ENCODE peak calls at places on chromosomes 7 and 10, in five cellular contexts. J is HCT116, I is GM12878, Q is H1, D is HepG2. T is an unnamed sample.

GRCh38 chr7:112092306-112093090 is 113.7 kb downstream of the DOCK4 start:
- DNase-seq in Q (no peak), I (no peak), J (no peak), D (no peak), T (no peak)

GRCh38 chr10:2620827-2621521 is 446.4 kb upstream of the PFKP start:
- DNase-seq in J (no peak), Q (no peak), I (no peak), D (no peak), T (no peak)

GRCh38 chr10:57579926-57580325 is 687.8 kb downstream of the IPMK start:
- DNase-seq in J (no peak), Q (no peak), D (peak), I (no peak), T (no peak)

GRCh38 chr10:53598914-53599313 is 826.3 kb upstream of the MBL2 start:
- DNase-seq in Q (no peak), D (no peak), J (no peak), I (no peak), T (no peak)

GRCh38 chr10:73095479-73096021 is 1.1 kb downstream of the P4HA1 start:
- DNase-seq in I (no peak), D (peak), Q (no peak), J (no peak), T (peak)

GRCh38 chr10:65194131-65194530 is 1672.9 kb downstream of the REEP3 start:
- DNase-seq in Q (no peak), D (no peak), I (no peak), J (no peak), T (no peak)

GRCh38 chr10:1573334-1573969 is 163.9 kb downstream of the ADARB2 start:
- DNase-seq in Q (no peak), D (no peak), I (no peak), J (no peak), T (no peak)

GRCh38 chr7:76069238-76069638 is 21.3 kb downstream of the MDH2 start:
- DNase-seq in Q (no peak), J (peak), D (no peak), I (no peak), T (peak)

GRCh38 chr7:82021713-82022112 is 251.9 kb upstream of the HGF start:
- DNase-seq in D (no peak), I (no peak), Q (no peak), J (no peak), T (no peak)

GRCh38 chr10:1464866-1465265 is 272.5 kb downstream of the ADARB2 start:
- DNase-seq in J (no peak), D (no peak), Q (no peak), I (no peak), T (no peak)

DNA sequence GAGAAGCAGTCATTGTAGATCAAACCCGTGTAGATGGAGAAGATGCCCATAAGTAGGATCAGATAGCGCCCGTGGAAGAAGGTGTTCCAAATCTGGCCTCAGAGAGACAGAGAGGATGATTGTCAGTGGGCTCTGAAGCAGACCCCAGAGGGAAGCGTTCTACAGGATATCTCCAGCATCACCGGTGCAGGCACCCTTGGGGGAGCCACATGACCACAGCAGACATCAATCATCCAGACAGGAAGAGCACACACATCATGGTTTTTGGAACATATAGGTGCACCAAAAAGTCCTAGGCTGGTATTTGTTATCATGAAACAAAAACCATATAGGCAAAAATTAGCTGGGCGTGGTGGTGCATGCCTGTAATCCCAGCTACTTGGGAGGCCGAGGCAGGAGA is 44.0 kb upstream of the SVOPL start:
- DNase-seq in I (no peak), D (no peak), J (no peak), Q (no peak), T (no peak)
- TF ChIP-seq ATF3 in I (no peak), D (no peak), J (no peak), Q (no peak), T (no peak)

DNA sequence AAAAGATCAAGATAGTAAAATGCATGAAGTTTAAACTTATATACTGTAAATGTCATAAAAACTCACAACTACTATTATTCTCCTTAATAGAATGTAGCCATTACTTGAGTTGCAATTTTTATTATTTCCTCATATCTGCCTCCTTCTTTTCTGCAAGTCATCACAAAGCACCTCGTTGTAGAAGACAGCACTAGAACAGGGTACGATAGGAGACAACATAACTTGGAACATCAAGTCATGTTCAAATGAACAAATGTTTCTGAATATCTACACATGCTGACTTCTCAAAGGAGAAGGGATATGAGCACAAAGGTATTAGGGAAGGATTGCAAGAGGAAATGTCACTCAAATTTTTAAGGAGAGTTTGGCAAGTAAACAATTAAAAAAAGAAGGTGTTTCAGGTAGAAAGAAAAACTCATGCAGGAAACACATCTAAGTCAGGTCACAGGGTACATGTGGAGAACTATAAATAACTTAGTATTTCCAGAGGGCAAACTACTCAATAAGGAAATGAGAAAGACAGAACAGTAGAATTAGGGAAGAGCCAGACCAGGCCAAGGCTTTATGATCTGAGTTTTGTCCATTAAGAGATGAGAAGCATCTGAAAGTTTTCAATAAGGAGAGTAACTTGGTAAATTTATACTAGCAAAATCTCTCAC is 186.7 kb downstream of the CRPPA start:
- DNase-seq in J (no peak), D (no peak), Q (no peak), I (no peak), T (peak)
- TF ChIP-seq YY1 in J (no peak), D (no peak), Q (no peak), I (no peak), T (no peak)

GRCh38 chr7:123041085-123041484 is 45.6 kb upstream of the TAS2R16 start:
- DNase-seq in I (no peak), D (no peak), Q (no peak), J (no peak), T (no peak)
- TF ChIP-seq CTCF in I (no peak), D (no peak), Q (no peak), J (no peak), T (no peak)

GRCh38 chr7:128459394-128459878 is 3.8 kb downstream of the HILPDA start:
- DNase-seq in I (peak), D (peak), J (peak), Q (peak), T (peak)
- TF ChIP-seq ATF3 in I (no peak), D (no peak), J (no peak), Q (no peak), T (no peak)

DNA sequence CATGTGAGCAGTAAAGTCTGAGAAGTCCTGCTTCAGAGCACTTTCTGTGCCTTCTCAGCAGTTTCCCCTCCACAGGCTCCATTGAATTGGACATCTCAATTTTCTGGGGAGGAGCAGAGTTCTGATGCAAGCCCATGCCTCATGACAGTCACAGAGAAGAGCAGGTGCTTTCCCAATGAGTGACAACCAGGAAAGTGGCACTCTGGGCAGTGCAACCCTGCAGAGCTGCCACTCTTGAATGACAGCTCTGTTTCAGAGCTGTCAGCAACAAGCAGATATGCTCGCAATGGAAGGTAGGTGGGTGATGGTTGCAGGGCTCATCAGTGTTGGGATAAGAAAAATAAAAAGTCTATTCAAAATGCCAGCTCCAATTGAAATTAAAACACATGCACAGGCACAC is 50.6 kb downstream of the C10orf67 start:
- DNase-seq in J (no peak), D (no peak), I (no peak), Q (no peak), T (no peak)
- TF ChIP-seq YY1 in J (no peak), D (no peak), I (no peak), Q (no peak), T (no peak)

GRCh38 chr7:117873056-117873932 is at the start of gene CTTNBP2:
- DNase-seq in J (peak), I (no peak), Q (peak), D (no peak), T (no peak)

GRCh38 chr7:117873933-117874530 is 791 bp upstream of the CTTNBP2 start:
- DNase-seq in J (no peak), Q (no peak), D (no peak), I (no peak), T (no peak)

GRCh38 chr7:117872565-117873055 is 631 bp downstream of the CTTNBP2 start:
- DNase-seq in J (peak), D (no peak), I (no peak), Q (peak), T (no peak)

GRCh38 chr7:117871778-117872538 is 1.3 kb downstream of the CTTNBP2 start:
- DNase-seq in D (no peak), I (no peak), Q (peak), J (no peak), T (no peak)

GRCh38 chr7:117875566-117875965 is 2.3 kb upstream of the CTTNBP2 start:
- DNase-seq in D (no peak), I (no peak), Q (no peak), J (peak), T (no peak)
- TF ChIP-seq CTCF in D (no peak), I (no peak), Q (peak), J (peak), T (no peak)

GRCh38 chr10:71964669-71965515 is 697 bp downstream of the CHST3 start:
- DNase-seq in Q (peak), J (no peak), D (no peak), I (no peak), T (no peak)

GRCh38 chr10:71963351-71963755 is 842 bp upstream of the CHST3 start:
- DNase-seq in I (no peak), Q (peak), D (no peak), J (no peak), T (no peak)

GRCh38 chr10:71962915-71963314 is 1.3 kb upstream of the CHST3 start:
- DNase-seq in D (no peak), Q (no peak), I (no peak), J (no peak), T (no peak)

GRCh38 chr10:71965623-71966022 is 1.4 kb downstream of the CHST3 start:
- DNase-seq in Q (no peak), I (no peak), D (no peak), J (no peak), T (no peak)

DNA sequence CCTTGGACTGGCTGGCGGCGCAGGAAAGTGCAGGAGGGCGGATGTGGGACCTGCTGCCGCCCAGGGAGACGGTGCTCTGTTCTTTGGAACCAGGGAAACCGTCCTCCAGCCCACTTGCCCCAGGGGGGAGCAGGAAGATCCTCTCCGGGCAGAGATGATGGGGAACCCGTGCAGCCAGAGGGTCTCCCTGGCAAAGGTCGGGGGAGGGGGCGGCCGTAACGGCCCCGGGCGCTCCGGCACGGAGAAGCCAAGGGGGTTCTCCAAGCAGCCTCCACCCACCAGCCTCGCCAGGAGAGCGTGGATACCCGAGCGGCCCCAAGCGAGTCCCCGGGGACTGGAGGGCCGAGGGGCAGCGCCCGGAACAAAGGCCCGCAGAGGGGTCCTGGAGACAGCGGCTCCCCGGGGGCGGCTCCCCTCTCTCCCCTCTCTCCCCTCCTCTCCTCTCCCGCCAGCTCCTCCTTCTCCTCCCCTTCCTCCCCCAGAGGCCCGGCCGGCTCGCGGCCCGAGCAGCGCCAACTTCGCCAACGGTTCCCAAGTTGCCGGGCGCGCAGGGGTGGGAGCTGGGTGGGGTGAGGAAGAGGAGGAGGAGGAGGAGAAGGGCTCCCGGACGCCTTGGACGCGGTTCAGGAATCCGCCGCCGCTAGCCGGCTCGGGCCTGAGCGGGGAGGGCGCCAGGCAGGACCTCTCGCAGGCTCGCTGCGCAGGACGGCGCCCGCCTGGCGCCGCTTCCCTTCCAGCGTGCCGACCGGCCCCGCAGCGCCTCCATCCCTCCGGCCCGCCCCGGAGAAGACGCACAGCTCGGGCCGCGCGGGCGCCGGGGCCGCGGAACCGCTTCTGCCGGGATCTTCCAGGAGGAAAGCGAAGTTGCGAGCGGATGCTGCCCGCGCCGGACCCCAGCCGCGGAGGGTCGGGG is at the start of gene CHST3:
- DNase-seq in D (no peak), J (no peak), I (no peak), Q (peak), T (no peak)
- TF ChIP-seq ATF3 in D (no peak), J (no peak), I (no peak), Q (no peak), T (no peak)

GRCh38 chr10:77550378-77550777 is 87.2 kb downstream of the KCNMA1 start:
- DNase-seq in J (no peak), I (no peak), Q (no peak), D (no peak), T (no peak)
- TF ChIP-seq YY1 in J (no peak), I (no peak), Q (no peak), D (no peak), T (no peak)

GRCh38 chr10:83222832-83223742 is 916.2 kb upstream of the GHITM start:
- DNase-seq in I (no peak), D (no peak), J (no peak), Q (peak), T (no peak)
- TF ChIP-seq CTCF in I (no peak), D (no peak), J (no peak), Q (no peak), T (no peak)

GRCh38 chr7:5422324-5423271 is 1.0 kb downstream of the TNRC18 start:
- DNase-seq in I (no peak), J (no peak), Q (peak), D (peak), T (peak)

GRCh38 chr7:5421626-5422323 is 1.9 kb downstream of the TNRC18 start:
- DNase-seq in J (no peak), I (no peak), Q (no peak), D (peak), T (peak)

GRCh38 chr7:5424689-5425506 is 1.3 kb upstream of the TNRC18 start:
- DNase-seq in Q (no peak), J (no peak), I (no peak), D (peak), T (peak)

GRCh38 chr7:5423844-5424688 is 432 bp upstream of the TNRC18 start:
- DNase-seq in J (peak), Q (peak), D (peak), I (no peak), T (peak)

GRCh38 chr7:5423272-5423843 is at the start of gene TNRC18:
- DNase-seq in I (no peak), J (no peak), Q (peak), D (no peak), T (peak)
- TF ChIP-seq ATF3 in I (no peak), J (no peak), Q (no peak), D (no peak), T (no peak)

T was measured in K562.